ENCODE peak calls at places on chromosomes 7 and 10, in six cellular contexts. S is Panc1, Z is GM23338, G is HCT116, D is upper lobe of left lung, I is HepG2. F is an unnamed sample.

GRCh38 chr10:17166699-17167098 is 34.8 kb downstream of the TRDMT1 start:
- ATAC-seq in I (no peak), Z (peak; percentile 30), D (no peak), S (peak; percentile 83), G (no peak), F (no peak)

GRCh38 chr7:12731214-12731656 is 43.8 kb downstream of the ARL4A start:
- ATAC-seq in I (no peak), S (no peak), G (peak; percentile 87), Z (peak; percentile 68), D (no peak), F (no peak)

GRCh38 chr7:51366172-51366728 is 49.6 kb upstream of the COBL start:
- ATAC-seq in G (no peak), S (no peak), Z (peak; percentile 16), I (peak; percentile 24), D (no peak), F (no peak)

GRCh38 chr10:33087922-33088321 is 129.9 kb upstream of the ITGB1 start:
- ATAC-seq in G (no peak), S (no peak), Z (no peak), D (no peak), I (no peak), F (no peak)

GRCh38 chr10:1375805-1376170 is 319.6 kb downstream of the WDR37 start:
- ATAC-seq in I (no peak), D (no peak), S (no peak), Z (no peak), G (no peak), F (no peak)

GRCh38 chr7:155669717-155670505 is 25.4 kb downstream of the RBM33 start:
- ATAC-seq in S (no peak), G (no peak), Z (peak; percentile 99), D (peak; percentile 78), I (no peak), F (no peak)

GRCh38 chr10:24953350-24954074 is 1.1 kb upstream of the PRTFDC1 start:
- ATAC-seq in S (no peak), G (no peak), I (no peak), D (peak; percentile 47), Z (no peak), F (peak; percentile 60)

GRCh38 chr7:32061346-32061745 is 8.9 kb downstream of the PDE1C start:
- ATAC-seq in D (no peak), G (no peak), I (no peak), Z (no peak), S (no peak), F (no peak)

GRCh38 chr7:94933256-94933990 is 26.0 kb downstream of the PPP1R9A start:
- ATAC-seq in I (no peak), G (no peak), S (no peak), Z (peak; percentile 40), D (no peak), F (no peak)

GRCh38 chr10:16799621-16800020 is 17.6 kb downstream of the RSU1 start:
- ATAC-seq in S (no peak), I (no peak), G (no peak), D (no peak), Z (peak; percentile 48), F (no peak)

GRCh38 chr10:17241611-17242333 is 13.7 kb downstream of the VIM start:
- ATAC-seq in Z (no peak), G (no peak), S (no peak), D (no peak), I (no peak), F (no peak)

GRCh38 chr10:52215745-52216361 is 98.2 kb upstream of the DKK1 start:
- ATAC-seq in G (peak; percentile 69), Z (no peak), S (peak; percentile 92), I (peak; percentile 71), D (peak; percentile 83), F (peak; percentile 22)

GRCh38 chr7:51785171-51785570 is 468.6 kb upstream of the COBL start:
- ATAC-seq in G (no peak), S (no peak), Z (no peak), I (no peak), D (no peak), F (no peak)

GRCh38 chr7:29565982-29566746 is 2.5 kb downstream of the PRR15 start:
- ATAC-seq in I (no peak), D (peak; percentile 37), G (no peak), Z (peak; percentile 30), S (peak; percentile 44), F (peak; percentile 29)

GRCh38 chr7:9657257-9657656 is 1223.8 kb downstream of the NXPH1 start:
- ATAC-seq in S (no peak), Z (no peak), G (no peak), D (no peak), I (no peak), F (no peak)

GRCh38 chr7:157932498-157933218 is 595.9 kb downstream of the DNAJB6 start:
- ATAC-seq in S (peak; percentile 38), G (peak; percentile 65), I (no peak), D (no peak), Z (no peak), F (no peak)

GRCh38 chr7:149188637-149189259 is 6.6 kb upstream of the ZNF282 start:
- ATAC-seq in Z (peak; percentile 14), S (no peak), G (no peak), D (no peak), I (peak; percentile 22), F (no peak)

GRCh38 chr7:121798896-121799295 is 74.1 kb upstream of the PTPRZ1 start:
- ATAC-seq in G (no peak), D (no peak), Z (peak; percentile 95), I (no peak), S (no peak), F (no peak)

GRCh38 chr7:80910228-80910627 is 8.6 kb downstream of the SEMA3C start:
- ATAC-seq in I (no peak), Z (no peak), G (no peak), S (no peak), D (no peak), F (no peak)

GRCh38 chr10:409403-410040 is 274.3 kb downstream of the ZMYND11 start:
- ATAC-seq in S (no peak), Z (no peak), I (no peak), G (no peak), D (no peak), F (no peak)

GRCh38 chr10:100185364-100186252 is at the start of gene ERLIN1:
- ATAC-seq in D (peak; percentile 99), Z (peak; percentile 94), I (peak; percentile 93), S (peak; percentile 97), G (peak; percentile 91), F (peak; percentile 98)

GRCh38 chr10:15253951-15254807 is 85.7 kb upstream of the NMT2 start:
- ATAC-seq in D (no peak), I (no peak), G (no peak), Z (no peak), S (no peak), F (no peak)

GRCh38 chr7:107427462-107427861 is 42.4 kb upstream of the GPR22 start:
- ATAC-seq in Z (no peak), G (no peak), S (no peak), D (no peak), I (no peak), F (no peak)

GRCh38 chr7:12729112-12729511 is 41.7 kb downstream of the ARL4A start:
- ATAC-seq in I (peak; percentile 37), D (peak; percentile 79), G (no peak), S (no peak), Z (peak; percentile 100), F (peak; percentile 55)

GRCh38 chr7:40428421-40428820 is 293.6 kb downstream of the SUGCT start:
- ATAC-seq in I (no peak), Z (no peak), G (no peak), D (no peak), S (no peak), F (no peak)

GRCh38 chr7:151756076-151756731 is 120.7 kb downstream of the PRKAG2 start:
- ATAC-seq in Z (no peak), D (peak; percentile 26), S (no peak), G (peak; percentile 35), I (no peak), F (no peak)

GRCh38 chr7:4338556-4338955 is 343.5 kb upstream of the FOXK1 start:
- ATAC-seq in Z (no peak), I (no peak), S (no peak), D (no peak), G (no peak), F (no peak)

DNA sequence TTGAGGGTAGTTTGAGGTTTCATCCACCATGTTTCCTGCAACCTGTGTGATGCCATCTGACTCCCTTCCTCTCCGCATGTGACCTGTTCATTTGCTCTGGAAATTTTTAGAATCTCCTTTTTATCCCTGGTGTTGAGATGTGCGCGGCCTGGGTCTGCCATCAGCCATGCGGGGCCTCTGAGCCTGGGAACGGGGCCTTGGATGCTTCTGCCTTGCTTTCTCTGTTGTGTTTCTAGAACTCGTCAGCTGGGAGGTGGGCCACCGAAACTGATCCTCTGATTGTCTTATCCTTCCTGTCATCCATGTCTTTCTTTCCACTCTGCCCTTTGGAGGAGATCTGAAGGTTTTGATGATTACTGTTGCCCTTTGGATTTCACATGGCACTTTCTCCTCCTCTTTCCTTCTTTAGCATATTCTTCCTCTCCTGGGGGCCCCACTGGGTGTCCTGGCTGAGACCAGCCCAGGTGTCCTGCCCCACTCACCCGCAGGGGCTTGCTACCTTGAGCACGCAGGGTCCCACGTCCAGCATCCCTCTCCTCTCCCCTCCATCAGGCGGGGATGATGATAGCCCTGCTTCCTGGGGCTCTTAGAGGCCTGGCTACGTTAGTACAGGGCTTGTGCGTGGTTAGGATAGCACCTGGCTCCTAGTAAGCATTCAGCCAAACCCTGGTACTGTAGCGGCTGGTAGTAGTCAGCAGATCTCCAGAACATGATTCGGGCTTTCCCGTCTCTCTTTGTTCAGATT is 29.9 kb downstream of the PPP2R2D start:
- ATAC-seq in I (no peak), G (no peak), S (no peak), Z (peak; percentile 21), D (no peak), F (no peak)
- H3K4me1 ChIP-seq in I (peaks cover 27% of the 10 kb centered on the region), G (no peaks in the 10 kb centered on the region), S (peaks cover 10% of the 10 kb centered on the region), Z (peaks cover 38% of the 10 kb centered on the region), D (peaks cover 22% of the 10 kb centered on the region), F (no peaks in the 10 kb centered on the region)

GRCh38 chr10:91596821-91597396 is 36.0 kb downstream of the PPP1R3C start:
- ATAC-seq in D (no peak), I (no peak), G (no peak), S (no peak), Z (no peak), F (peak; percentile 40)
- TF ChIP-seq POLR2AphosphoS5 in D (no peak), I (no peak), G (no peak), S (no peak), Z (no peak), F (peak; percentile 40)

GRCh38 chr10:97019213-97019844 is 166.4 kb downstream of the SLIT1 start:
- ATAC-seq in G (no peak), D (no peak), Z (no peak), S (no peak), I (no peak), F (no peak)
- H3K4me1 ChIP-seq in G (peaks cover 7% of the 10 kb centered on the region), D (no peaks in the 10 kb centered on the region), Z (no peaks in the 10 kb centered on the region), S (peaks cover 15% of the 10 kb centered on the region), I (peaks cover 44% of the 10 kb centered on the region), F (peaks cover 40% of the 10 kb centered on the region)

DNA sequence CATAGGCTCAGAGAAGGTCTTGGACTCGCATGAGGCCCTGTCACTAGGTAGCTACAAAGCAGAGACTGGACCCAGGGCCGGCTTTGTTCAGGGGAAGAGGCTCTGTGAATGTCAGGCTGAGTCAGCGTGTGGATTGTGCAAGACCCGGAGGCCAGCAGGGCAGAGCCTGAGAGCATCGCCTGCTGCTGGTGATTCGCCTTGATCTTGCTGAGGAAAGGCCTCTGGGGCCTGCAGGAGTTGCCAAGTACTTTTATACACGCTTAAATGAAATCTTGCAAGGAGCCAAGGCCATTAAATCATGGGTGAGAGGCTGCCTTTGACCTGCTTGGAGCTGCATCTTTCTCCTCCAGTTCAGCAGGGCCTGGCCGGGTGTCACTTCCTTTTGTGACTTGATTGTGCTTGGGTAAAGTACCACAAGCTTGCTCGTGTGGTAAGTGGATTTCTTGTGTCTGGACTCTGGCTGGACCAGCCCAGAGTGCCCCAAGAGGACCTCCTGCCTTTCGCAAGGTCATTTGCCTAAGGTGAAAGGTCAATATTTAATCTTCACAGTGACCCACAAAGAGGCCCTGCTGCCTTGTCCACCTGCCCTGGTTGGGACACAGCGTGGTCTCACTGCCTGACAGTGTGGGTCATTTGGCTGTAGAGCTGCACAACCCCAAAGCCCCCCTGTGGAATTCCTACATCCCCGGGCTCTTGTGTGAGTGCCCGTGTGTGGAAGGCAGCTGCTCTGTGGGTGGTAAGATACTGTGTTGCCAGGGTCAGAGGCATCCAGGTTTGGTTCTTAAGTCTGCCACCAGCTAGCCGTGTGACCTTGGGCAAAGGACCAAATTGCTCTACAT is 38.6 kb upstream of the SH2D4B start:
- ATAC-seq in Z (peak; percentile 59), D (peak; percentile 94), I (peak; percentile 95), S (peak; percentile 92), G (peak; percentile 85), F (peak; percentile 93)
- TF ChIP-seq POLR2AphosphoS5 in Z (no peak), D (peak; percentile 73), I (peak; percentile 51), S (peak; percentile 37), G (peak; percentile 45), F (peak; percentile 90)